ENCODE peak calls at places on chromosomes 12 and 14, in eight cellular contexts. F is IMR-90, Y is fibroblast of lung, Z is brain microvascular endothelial cell, E is Caco-2, D is colonic mucosa, R is BJ, P is heart right ventricle. U is an unnamed sample.

GRCh38 chr12:67572492-67572891 is 76.1 kb upstream of the DYRK2 start:
- DNase-seq in P (no peak), R (no peak), Z (no peak), Y (no peak), E (no peak), D (no peak), F (no peak), U (no peak)

GRCh38 chr12:66050610-66051009 is 79.9 kb downstream of the LLPH start:
- DNase-seq in R (no peak), D (no peak), F (no peak), P (no peak), E (no peak), Z (no peak), Y (no peak), U (no peak)

GRCh38 chr12:132429932-132430643 is 59.9 kb upstream of the FBRSL1 start:
- DNase-seq in P (no peak), F (no peak), D (peak; percentile 85), E (peak; percentile 76), Y (no peak), Z (no peak), R (no peak), U (peak; percentile 37)

GRCh38 chr14:50038398-50039119 is 77.8 kb downstream of the VCPKMT start:
- DNase-seq in Z (peak; percentile 87), R (peak; percentile 92), Y (peak; percentile 82), P (no peak), F (peak; percentile 98), D (no peak), E (no peak), U (peak; percentile 99)

GRCh38 chr12:120110550-120111501 is 5.7 kb downstream of the RAB35 start:
- DNase-seq in Y (no peak), R (no peak), F (no peak), Z (no peak), D (no peak), E (no peak), P (peak; percentile 65), U (no peak)

GRCh38 chr14:81162941-81163340 is 57.8 kb downstream of the GTF2A1 start:
- DNase-seq in D (no peak), E (no peak), R (no peak), Z (peak; percentile 9), P (no peak), F (peak; percentile 34), Y (no peak), U (peak; percentile 72)

GRCh38 chr12:92080390-92081285 is 65.0 kb downstream of the BTG1 start:
- DNase-seq in D (no peak), F (peak; percentile 90), Y (peak; percentile 68), P (no peak), R (peak; percentile 99), Z (peak; percentile 68), E (peak; percentile 81), U (peak; percentile 94)

GRCh38 chr12:80422549-80422948 is 21.5 kb upstream of the PTPRQ start:
- DNase-seq in Y (peak; percentile 26), D (no peak), P (no peak), R (peak; percentile 26), Z (no peak), F (peak; percentile 89), E (no peak), U (peak; percentile 59)

GRCh38 chr12:9039397-9039977 is 50.1 kb downstream of the KLRG1 start:
- DNase-seq in R (no peak), Z (peak; percentile 52), F (peak; percentile 40), Y (peak; percentile 59), E (no peak), D (no peak), P (no peak), U (peak; percentile 53)

GRCh38 chr12:77213316-77213715 is 147.9 kb upstream of the E2F7 start:
- DNase-seq in E (peak; percentile 43), R (no peak), P (no peak), Y (no peak), F (no peak), Z (no peak), D (peak; percentile 68), U (no peak)

GRCh38 chr12:75129275-75129674 is 80.4 kb downstream of the KCNC2 start:
- DNase-seq in E (no peak), R (no peak), P (no peak), Z (no peak), F (no peak), D (no peak), Y (no peak), U (no peak)

GRCh38 chr14:80491131-80491530 is 279.8 kb upstream of the DIO2 start:
- DNase-seq in E (no peak), P (peak; percentile 39), Y (peak; percentile 84), F (peak; percentile 65), Z (peak; percentile 22), R (no peak), D (peak; percentile 48), U (no peak)

GRCh38 chr12:49332441-49332861 is 4.5 kb downstream of the C1QL4 start:
- DNase-seq in P (no peak), D (no peak), R (no peak), Z (no peak), E (no peak), F (no peak), Y (no peak), U (no peak)

GRCh38 chr12:106976013-106976658 is 10.8 kb downstream of the MTERF2 start:
- DNase-seq in D (no peak), Z (peak; percentile 52), P (no peak), E (no peak), R (no peak), F (peak; percentile 80), Y (peak; percentile 86), U (peak; percentile 35)

GRCh38 chr12:56193025-56193578 is 3.8 kb upstream of the SMARCC2 start:
- DNase-seq in Y (peak; percentile 91), Z (peak; percentile 79), D (peak; percentile 93), F (peak; percentile 87), P (no peak), E (peak; percentile 75), R (no peak), U (peak; percentile 79)

GRCh38 chr12:51926718-51927117 is 19.4 kb downstream of the ACVRL1 start:
- DNase-seq in F (peak; percentile 42), P (no peak), Z (peak; percentile 29), Y (peak; percentile 38), R (no peak), D (peak; percentile 74), E (peak; percentile 69), U (peak; percentile 72)

GRCh38 chr12:84329933-84330332 is 582.7 kb downstream of the SLC6A15 start:
- DNase-seq in R (no peak), P (no peak), Y (no peak), Z (peak; percentile 9), E (no peak), D (no peak), F (no peak), U (peak; percentile 13)

GRCh38 chr14:65846469-65846868 is 433.9 kb downstream of the FUT8 start:
- DNase-seq in Y (no peak), P (no peak), D (no peak), F (no peak), Z (no peak), E (no peak), R (no peak), U (peak; percentile 27)

GRCh38 chr14:65849096-65849495 is 436.6 kb downstream of the FUT8 start:
- DNase-seq in E (no peak), Y (no peak), D (no peak), Z (no peak), R (no peak), P (no peak), F (no peak), U (no peak)

GRCh38 chr14:65849558-65849957 is 437.0 kb downstream of the FUT8 start:
- DNase-seq in Z (no peak), P (no peak), E (no peak), F (no peak), D (no peak), Y (no peak), R (no peak), U (no peak)

GRCh38 chr14:65850429-65851145 is 438.1 kb downstream of the FUT8 start:
- DNase-seq in Z (no peak), Y (no peak), D (no peak), R (no peak), E (no peak), P (no peak), F (no peak), U (peak; percentile 4)

GRCh38 chr14:65847065-65847847 is 434.7 kb downstream of the FUT8 start:
- DNase-seq in D (peak; percentile 23), Y (no peak), Z (no peak), R (no peak), P (no peak), E (no peak), F (no peak), U (no peak)
- H3K4me3 ChIP-seq in D (no peak overlapping the region), Y (no peak overlapping the region), Z (no peak overlapping the region), R (no peak overlapping the region), P (no peak overlapping the region), E (no peak overlapping the region), F (no peak overlapping the region), U (no peak overlapping the region)

GRCh38 chr14:54023027-54023426 is 66.4 kb upstream of the BMP4 start:
- DNase-seq in Z (no peak), Y (no peak), R (no peak), D (no peak), F (no peak), E (no peak), P (no peak), U (no peak)
- TF ChIP-seq CTCF in Z (no peak), Y (no peak), R (no peak), D (no peak), F (no peak), E (no peak), P (no peak), U (no peak)

GRCh38 chr12:47851303-47851952 is 31.7 kb upstream of the HDAC7 start:
- DNase-seq in R (no peak), Z (no peak), D (no peak), F (no peak), E (no peak), Y (no peak), P (no peak), U (no peak)
- H3K36me3 ChIP-seq in R (peaks cover 17% of the 10 kb centered on the region), Z (peaks cover 11% of the 10 kb centered on the region), D (no peaks in the 10 kb centered on the region), F (peaks cover 5% of the 10 kb centered on the region), E (peaks cover 2% of the 10 kb centered on the region), Y (peaks cover 9% of the 10 kb centered on the region), P (no peaks in the 10 kb centered on the region), U (peaks cover 16% of the 10 kb centered on the region)

GRCh38 chr14:88478931-88479330 is 75.9 kb downstream of the PTPN21 start:
- DNase-seq in P (no peak), E (no peak), Y (no peak), R (no peak), D (no peak), Z (no peak), F (no peak), U (no peak)

GRCh38 chr14:88477513-88478250 is 77.1 kb downstream of the PTPN21 start:
- DNase-seq in F (peak; percentile 59), Y (no peak), R (no peak), P (no peak), Z (no peak), E (no peak), D (no peak), U (no peak)

GRCh38 chr14:88476825-88477224 is 78.0 kb downstream of the PTPN21 start:
- DNase-seq in P (no peak), F (no peak), R (no peak), D (no peak), Z (no peak), E (no peak), Y (no peak), U (no peak)

GRCh38 chr14:88473791-88474190 is 81.0 kb downstream of the PTPN21 start:
- DNase-seq in P (no peak), F (peak; percentile 38), R (no peak), Y (no peak), D (no peak), Z (no peak), E (peak; percentile 47), U (no peak)

DNA sequence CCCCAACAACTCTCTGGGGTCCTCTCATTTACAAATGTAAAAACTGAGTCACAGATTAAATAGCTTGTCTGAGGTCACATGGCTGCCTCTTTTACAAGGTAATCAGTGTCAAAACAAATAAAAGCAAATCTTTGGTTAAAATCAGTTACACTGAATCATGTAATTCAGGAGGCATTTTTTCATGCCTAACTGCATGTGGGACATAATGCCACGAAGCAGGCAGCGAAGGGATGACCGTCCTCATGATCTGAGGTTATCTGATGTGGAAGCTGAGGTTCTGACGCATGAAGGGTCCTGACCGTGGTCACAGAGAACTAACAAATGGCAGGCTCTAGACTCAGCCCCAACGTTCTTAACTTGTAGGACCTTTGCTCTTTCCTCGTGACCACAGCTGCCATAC is 78.4 kb downstream of the PTPN21 start:
- DNase-seq in P (no peak), R (no peak), D (no peak), Y (no peak), Z (no peak), E (no peak), F (no peak), U (no peak)
- H3K4me3 ChIP-seq in P (no peak overlapping the region), R (no peak overlapping the region), D (no peak overlapping the region), Y (no peak overlapping the region), Z (no peak overlapping the region), E (no peak overlapping the region), F (no peak overlapping the region), U (no peak overlapping the region)

U was measured in bronchial epithelial cell.